ENCODE peak calls at places on chromosomes 5 and 9, in four cellular contexts. Q is GM10248, L is B cell, O is fibroblast of the aortic adventitia. N is an unnamed sample.

GRCh38 chr9:75962186-75963036 is 71.9 kb downstream of the PCSK5 start:
- DNase-seq in Q (no peak), L (no peak), O (no peak), N (no peak)

GRCh38 chr5:43219120-43219519 is 27.1 kb downstream of the NIM1K start:
- DNase-seq in Q (no peak), L (no peak), O (no peak), N (no peak)

GRCh38 chr9:122642226-122642625 is 15.2 kb downstream of the OR1B1 start:
- DNase-seq in Q (no peak), L (no peak), O (no peak), N (no peak)

GRCh38 chr5:149435015-149435376 is 55.9 kb upstream of the IL17B start:
- DNase-seq in Q (no peak), L (no peak), O (no peak), N (no peak)

GRCh38 chr5:143209881-143210395 is 193.5 kb downstream of the NR3C1 start:
- DNase-seq in Q (no peak), L (no peak), O (no peak), N (no peak)

GRCh38 chr9:99400184-99400731 is 178.2 kb downstream of the SEC61B start:
- DNase-seq in Q (no peak), L (no peak), O (no peak), N (no peak)

GRCh38 chr5:1387059-1387755 is 42.3 kb upstream of the CLPTM1L start:
- DNase-seq in Q (no peak), L (no peak), O (no peak), N (no peak)

GRCh38 chr9:17556935-17557334 is 21.9 kb upstream of the SH3GL2 start:
- DNase-seq in Q (no peak), L (no peak), O (no peak), N (no peak)

GRCh38 chr9:120783611-120784047 is 9.6 kb downstream of the FBXW2 start:
- DNase-seq in Q (no peak), L (no peak), O (peak), N (no peak)

GRCh38 chr9:121282309-121283071 is 14.5 kb downstream of the GSN start:
- DNase-seq in Q (no peak), L (no peak), O (peak), N (no peak)

GRCh38 chr5:75601996-75602395 is 9.3 kb upstream of the ANKDD1B start:
- DNase-seq in Q (no peak), L (no peak), O (peak), N (no peak)

GRCh38 chr9:109766351-109766750 is 13.6 kb upstream of the PALM2AKAP2 start:
- DNase-seq in Q (no peak), L (no peak), O (peak), N (no peak)

GRCh38 chr5:112142769-112143270 is 276.3 kb downstream of the EPB41L4A start:
- DNase-seq in Q (no peak), L (no peak), O (peak), N (no peak)

GRCh38 chr9:18638448-18639249 is 164.7 kb downstream of the ADAMTSL1 start:
- DNase-seq in Q (no peak), L (no peak), O (peak), N (no peak)

GRCh38 chr5:6476313-6476661 is 27.6 kb downstream of the UBE2QL1 start:
- DNase-seq in Q (no peak), L (no peak), O (no peak), N (no peak)

GRCh38 chr9:136112541-136112940 is 6.1 kb downstream of the TMEM250 start:
- DNase-seq in Q (no peak), L (no peak), O (no peak), N (no peak)

GRCh38 chr9:95363051-95363841 is 45.7 kb upstream of the FANCC start:
- DNase-seq in Q (no peak), L (no peak), O (peak), N (no peak)

GRCh38 chr5:150487199-150488061 is 20.5 kb upstream of the NDST1 start:
- DNase-seq in Q (peak), L (no peak), O (peak), N (no peak)

GRCh38 chr9:122190597-122191381 is 31.1 kb downstream of the MORN5 start:
- DNase-seq in Q (no peak), L (no peak), O (no peak), N (no peak)

GRCh38 chr9:104895572-104895971 is 32.4 kb downstream of the ABCA1 start:
- DNase-seq in Q (no peak), L (no peak), O (peak), N (no peak)

GRCh38 chr5:53170748-53171349 is 61.3 kb upstream of the MOCS2 start:
- DNase-seq in Q (peak), L (no peak), O (peak), N (no peak)

GRCh38 chr9:18990494-18990893 is 42.5 kb downstream of the SAXO1 start:
- DNase-seq in Q (no peak), L (no peak), O (no peak), N (no peak)

GRCh38 chr5:61811052-61811451 is 479.0 kb downstream of the ZSWIM6 start:
- DNase-seq in Q (no peak), L (no peak), O (no peak), N (no peak)

GRCh38 chr5:68027519-68027918 is 188.0 kb upstream of the PIK3R1 start:
- DNase-seq in Q (no peak), L (no peak), O (peak), N (no peak)

GRCh38 chr9:72925126-72925810 is 27.6 kb downstream of the ALDH1A1 start:
- DNase-seq in Q (no peak), L (no peak), O (peak), N (no peak)

GRCh38 chr9:24011206-24011605 is 185.2 kb upstream of the ELAVL2 start:
- DNase-seq in Q (no peak), L (no peak), O (no peak), N (peak)

GRCh38 chr5:174165406-174165805 is 119.9 kb downstream of the NSG2 start:
- DNase-seq in Q (no peak), L (peak), O (no peak), N (no peak)

GRCh38 chr5:81233080-81233634 is at the start of gene CKMT2:
- DNase-seq in Q (peak), L (no peak), O (peak), N (no peak)

GRCh38 chr5:23507278-23507685 is at the start of gene PRDM9:
- DNase-seq in Q (no peak), L (no peak), O (no peak), N (no peak)

GRCh38 chr5:100575815-100576214 is 40.6 kb downstream of the FAM174A start:
- DNase-seq in Q (no peak), L (no peak), O (no peak), N (no peak)

GRCh38 chr5:33788922-33789321 is 102.9 kb downstream of the ADAMTS12 start:
- DNase-seq in Q (no peak), L (no peak), O (peak), N (no peak)

GRCh38 chr5:133222979-133223378 is 171.2 kb downstream of the HSPA4 start:
- DNase-seq in Q (no peak), L (no peak), O (no peak), N (no peak)

GRCh38 chr5:103402861-103403260 is 144.3 kb downstream of the MACIR start:
- DNase-seq in Q (no peak), L (no peak), O (no peak), N (no peak)

GRCh38 chr5:137304227-137304874 is 194.8 kb downstream of the SPOCK1 start:
- DNase-seq in Q (no peak), L (no peak), O (no peak), N (no peak)

GRCh38 chr5:131814990-131815389 is 18.2 kb upstream of the FNIP1 start:
- DNase-seq in Q (no peak), L (no peak), O (peak), N (no peak)

GRCh38 chr5:9653811-9654210 is 23.7 kb upstream of the TAS2R1 start:
- DNase-seq in Q (peak), L (no peak), O (peak), N (no peak)

GRCh38 chr9:137195525-137196220 is 4.9 kb downstream of the TPRN start:
- DNase-seq in Q (no peak), L (no peak), O (no peak), N (no peak)

GRCh38 chr5:31225118-31225517 is 31.6 kb downstream of the CDH6 start:
- DNase-seq in Q (no peak), L (no peak), O (peak), N (no peak)

GRCh38 chr5:134083517-134083916 is 31.0 kb upstream of the TCF7 start:
- DNase-seq in Q (no peak), L (peak), O (peak), N (no peak)

GRCh38 chr5:133869675-133869978 is 98.8 kb downstream of the C5orf15 start:
- DNase-seq in Q (no peak), L (peak), O (no peak), N (no peak)

GRCh38 chr5:119582987-119583386 is 46.4 kb upstream of the FAM170A start:
- DNase-seq in Q (no peak), L (no peak), O (no peak), N (no peak)
- TF ChIP-seq CTCF in Q (no peak), L (no peak), O (no peak), N (no peak)

DNA sequence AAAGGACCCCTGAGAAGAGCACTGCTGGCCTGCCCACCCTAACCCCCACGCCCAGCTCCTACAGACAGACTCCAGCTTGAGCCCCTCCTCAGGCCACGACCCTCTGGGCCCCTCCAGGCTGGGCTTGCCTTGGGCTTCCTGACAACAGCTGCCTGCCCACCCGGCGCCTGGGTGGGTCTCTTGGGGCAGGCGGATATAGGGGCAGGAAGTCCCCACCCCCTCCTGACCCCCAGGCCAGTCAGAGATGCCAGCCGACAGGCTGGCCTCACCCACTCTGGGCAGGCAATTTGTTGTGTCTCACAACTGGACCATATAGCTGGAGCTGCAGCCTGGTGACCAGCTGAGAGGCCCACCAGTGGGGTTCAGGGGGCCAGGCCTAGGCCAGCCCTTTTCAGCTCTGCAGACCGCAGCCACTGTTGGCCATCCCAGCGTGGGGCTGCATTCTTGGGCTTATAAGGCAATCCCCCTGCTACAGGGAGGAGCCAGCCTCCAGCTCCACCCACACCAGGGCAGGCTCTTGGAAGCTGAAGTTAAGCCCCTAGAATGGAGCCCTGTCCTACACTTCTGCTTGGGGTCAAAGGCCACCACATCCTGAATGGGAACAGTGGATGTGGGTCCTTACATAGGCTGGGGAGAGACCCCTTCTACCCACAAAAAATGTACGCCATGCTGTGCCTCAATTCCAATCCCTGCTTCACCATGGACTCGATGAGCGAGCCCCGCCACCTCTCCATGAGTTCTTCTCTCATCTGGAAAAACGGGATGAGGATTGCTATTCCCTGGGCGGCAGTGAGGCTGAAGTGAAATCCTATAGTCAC is 2.0 kb downstream of the PDLIM7 start:
- DNase-seq in Q (peak), L (no peak), O (peak), N (no peak)
- TF ChIP-seq CTCF in Q (no peak), L (no peak), O (no peak), N (no peak)

GRCh38 chr5:116445311-116445710 is 129.3 kb downstream of the SEMA6A start:
- DNase-seq in Q (no peak), L (no peak), O (no peak), N (no peak)

GRCh38 chr5:116446356-116447005 is 128.1 kb downstream of the SEMA6A start:
- DNase-seq in Q (no peak), L (no peak), O (no peak), N (no peak)

GRCh38 chr5:116451905-116452450 is 122.6 kb downstream of the SEMA6A start:
- DNase-seq in Q (no peak), L (no peak), O (no peak), N (no peak)

GRCh38 chr5:116448869-116449453 is 125.7 kb downstream of the SEMA6A start:
- DNase-seq in Q (no peak), L (no peak), O (no peak), N (no peak)

DNA sequence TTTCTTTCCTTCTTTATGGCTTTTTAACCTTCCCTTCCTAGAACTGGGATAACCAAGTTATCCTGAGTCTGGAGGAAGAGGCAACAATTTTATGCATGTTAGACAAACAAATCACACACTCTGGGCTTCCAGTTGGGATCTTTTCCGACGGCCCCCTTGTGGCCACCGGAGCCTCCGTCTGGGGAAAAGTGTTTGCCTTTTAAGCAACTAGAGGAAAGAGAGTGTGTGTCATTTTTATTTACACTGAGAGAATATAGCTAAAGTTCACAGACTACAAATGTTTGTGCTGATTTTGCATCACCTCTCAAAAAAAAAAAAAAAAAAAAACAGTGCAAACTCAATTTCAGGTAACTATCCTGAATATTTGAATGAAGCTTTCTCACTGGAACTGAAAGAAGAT is 126.2 kb downstream of the SEMA6A start:
- DNase-seq in Q (no peak), L (no peak), O (no peak), N (no peak)
- TF ChIP-seq CTCF in Q (no peak), L (no peak), O (no peak), N (no peak)

GRCh38 chr5:170277953-170278352 is 19.6 kb downstream of the LCP2 start:
- DNase-seq in Q (no peak), L (no peak), O (no peak), N (no peak)

GRCh38 chr5:170270670-170271069 is 26.9 kb downstream of the LCP2 start:
- DNase-seq in Q (no peak), L (no peak), O (no peak), N (no peak)

GRCh38 chr5:170275376-170275994 is 22.1 kb downstream of the LCP2 start:
- DNase-seq in Q (no peak), L (no peak), O (no peak), N (no peak)

GRCh38 chr5:170269579-170269978 is 28.0 kb downstream of the LCP2 start:
- DNase-seq in Q (no peak), L (no peak), O (no peak), N (no peak)

GRCh38 chr5:170273968-170274710 is 23.4 kb downstream of the LCP2 start:
- DNase-seq in Q (no peak), L (peak), O (no peak), N (no peak)
- TF ChIP-seq CTCF in Q (peak), L (no peak), O (no peak), N (no peak)

GRCh38 chr9:107340920-107341632 is 58.0 kb downstream of the RAD23B start:
- DNase-seq in Q (peak), L (peak), O (peak), N (peak)
- TF ChIP-seq CTCF in Q (peak), L (peak), O (peak), N (peak)

DNA sequence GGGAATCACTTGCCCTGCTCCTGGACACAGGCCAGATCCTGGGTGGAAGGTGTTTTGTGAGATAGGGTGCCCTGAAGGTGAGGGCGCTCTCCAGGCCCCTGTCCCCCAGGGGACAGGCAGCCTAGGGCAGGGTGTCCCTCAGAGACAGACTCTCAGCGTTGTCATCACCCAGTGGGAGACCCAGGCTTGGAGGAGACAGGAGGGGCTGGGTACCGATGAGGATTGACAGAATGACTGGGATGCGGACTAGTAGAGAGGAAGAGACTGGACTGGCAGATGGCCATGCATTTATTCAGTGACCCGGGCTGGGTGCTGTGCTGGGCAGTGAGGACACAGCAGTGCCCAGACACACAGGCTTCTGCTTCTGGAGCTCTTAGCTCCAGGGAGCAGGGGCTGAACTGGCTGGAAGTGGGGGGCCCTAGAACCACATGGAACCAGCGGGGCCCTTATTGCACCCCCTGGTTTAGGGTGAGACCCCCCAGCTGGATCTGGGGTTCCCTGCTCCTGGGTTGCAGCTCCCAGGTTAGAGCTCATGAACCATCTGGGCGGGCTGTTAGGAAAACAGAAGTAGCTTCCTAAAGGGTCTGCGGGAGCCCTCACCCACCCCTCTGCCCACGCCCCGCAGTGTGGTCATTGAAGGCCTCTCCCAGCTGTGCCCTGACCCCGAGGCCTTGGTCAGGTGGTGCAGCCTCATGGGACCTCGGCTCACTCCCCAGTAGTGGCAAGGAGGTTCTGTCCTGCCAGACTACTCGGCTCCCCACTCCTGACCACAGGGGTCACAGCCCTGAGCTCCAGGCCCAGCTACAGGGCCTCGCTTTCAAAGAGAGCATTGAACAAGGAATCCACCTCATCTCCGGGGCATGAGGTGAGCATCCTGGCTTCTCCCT is 116.7 kb upstream of the LMX1B start:
- DNase-seq in Q (no peak), L (no peak), O (no peak), N (no peak)
- TF ChIP-seq CTCF in Q (no peak), L (no peak), O (no peak), N (no peak)